ENCODE peak calls at places on chromosomes 13 and 19, in six cellular contexts. Z is pancreas; N is stomach; F is neuronal stem cell; S is CD4-positive, alpha-beta memory T cell; K is mammary epithelial cell. P is an unnamed sample.

GRCh38 chr19:55305491-55305890 is 19.6 kb downstream of the TMEM150B start:
- DNase-seq in Z (no peak), N (peak; percentile 39), F (no peak), S (peak; percentile 58), K (peak; percentile 18), P (peak; percentile 41)

GRCh38 chr13:107956889-107957288 is 258.4 kb downstream of the LIG4 start:
- DNase-seq in Z (no peak), N (no peak), F (no peak), S (no peak), K (no peak), P (no peak)

GRCh38 chr13:43397110-43397509 is 373.7 kb downstream of the DNAJC15 start:
- DNase-seq in Z (no peak), N (no peak), F (no peak), S (no peak), K (no peak), P (peak; percentile 60)

GRCh38 chr13:18959229-18959628 is 222.4 kb downstream of the TUBA3C start:
- DNase-seq in Z (no peak), N (no peak), F (no peak), S (no peak), K (no peak), P (no peak)

GRCh38 chr13:82436099-82436585 is 1446.1 kb downstream of the SLITRK1 start:
- DNase-seq in Z (no peak), N (no peak), F (no peak), S (no peak), K (no peak), P (no peak)

GRCh38 chr13:39565036-39565949 is 37.7 kb downstream of the LHFPL6 start:
- DNase-seq in Z (no peak), N (no peak), F (no peak), S (no peak), K (peak; percentile 87), P (peak; percentile 87)

GRCh38 chr19:33815410-33816340 is 19.0 kb downstream of the KCTD15 start:
- DNase-seq in Z (no peak), N (no peak), F (no peak), S (no peak), K (peak; percentile 26), P (peak; percentile 20)

GRCh38 chr19:16116067-16116466 is 4.4 kb downstream of the RAB8A start:
- DNase-seq in Z (no peak), N (no peak), F (no peak), S (no peak), K (no peak), P (no peak)

GRCh38 chr13:48160879-48161278 is 66.0 kb upstream of the MED4 start:
- DNase-seq in Z (no peak), N (no peak), F (no peak), S (no peak), K (peak; percentile 81), P (no peak)

GRCh38 chr13:76887070-76887563 is 912 bp upstream of the KCTD12 start:
- DNase-seq in Z (no peak), N (no peak), F (peak; percentile 11), S (no peak), K (no peak), P (no peak)

GRCh38 chr19:15461694-15462093 is 2.6 kb downstream of the RASAL3 start:
- DNase-seq in Z (no peak), N (no peak), F (no peak), S (no peak), K (no peak), P (no peak)

GRCh38 chr13:112182831-112183543 is 116.0 kb downstream of the SOX1 start:
- DNase-seq in Z (no peak), N (no peak), F (no peak), S (no peak), K (no peak), P (peak; percentile 1)

GRCh38 chr13:111044087-111044830 is 70.9 kb upstream of the ARHGEF7 start:
- DNase-seq in Z (no peak), N (no peak), F (no peak), S (no peak), K (no peak), P (no peak)

GRCh38 chr13:113192279-113192678 is 16.2 kb downstream of the PCID2 start:
- DNase-seq in Z (no peak), N (no peak), F (no peak), S (no peak), K (no peak), P (no peak)
- H3K4me1 ChIP-seq in Z (peaks cover 5% of the 10 kb centered on the region), N (no peaks in the 10 kb centered on the region), F (peaks cover 3% of the 10 kb centered on the region), S (peaks cover 1% of the 10 kb centered on the region), K (peaks cover 6% of the 10 kb centered on the region), P (peaks cover 27% of the 10 kb centered on the region)

GRCh38 chr13:103277959-103278673 is 211.9 kb upstream of the SLC10A2 start:
- DNase-seq in Z (no peak), N (no peak), F (no peak), S (no peak), K (no peak), P (no peak)

GRCh38 chr13:103283451-103283820 is 217.2 kb upstream of the SLC10A2 start:
- DNase-seq in Z (no peak), N (no peak), F (no peak), S (no peak), K (no peak), P (no peak)

GRCh38 chr13:103287659-103288058 is 221.4 kb upstream of the SLC10A2 start:
- DNase-seq in Z (no peak), N (no peak), F (no peak), S (no peak), K (peak; percentile 87), P (peak; percentile 2)

GRCh38 chr13:103288114-103288513 is 221.9 kb upstream of the SLC10A2 start:
- DNase-seq in Z (no peak), N (no peak), F (no peak), S (no peak), K (no peak), P (no peak)

GRCh38 chr13:103282571-103283450 is 216.6 kb upstream of the SLC10A2 start:
- DNase-seq in Z (no peak), N (no peak), F (no peak), S (no peak), K (peak; percentile 97), P (peak; percentile 92)
- H3K4me3 ChIP-seq in Z (no peak overlapping the region), N (no peak overlapping the region), F (no peak overlapping the region), S (no peak overlapping the region), K (no peak overlapping the region), P (no peak overlapping the region)

DNA sequence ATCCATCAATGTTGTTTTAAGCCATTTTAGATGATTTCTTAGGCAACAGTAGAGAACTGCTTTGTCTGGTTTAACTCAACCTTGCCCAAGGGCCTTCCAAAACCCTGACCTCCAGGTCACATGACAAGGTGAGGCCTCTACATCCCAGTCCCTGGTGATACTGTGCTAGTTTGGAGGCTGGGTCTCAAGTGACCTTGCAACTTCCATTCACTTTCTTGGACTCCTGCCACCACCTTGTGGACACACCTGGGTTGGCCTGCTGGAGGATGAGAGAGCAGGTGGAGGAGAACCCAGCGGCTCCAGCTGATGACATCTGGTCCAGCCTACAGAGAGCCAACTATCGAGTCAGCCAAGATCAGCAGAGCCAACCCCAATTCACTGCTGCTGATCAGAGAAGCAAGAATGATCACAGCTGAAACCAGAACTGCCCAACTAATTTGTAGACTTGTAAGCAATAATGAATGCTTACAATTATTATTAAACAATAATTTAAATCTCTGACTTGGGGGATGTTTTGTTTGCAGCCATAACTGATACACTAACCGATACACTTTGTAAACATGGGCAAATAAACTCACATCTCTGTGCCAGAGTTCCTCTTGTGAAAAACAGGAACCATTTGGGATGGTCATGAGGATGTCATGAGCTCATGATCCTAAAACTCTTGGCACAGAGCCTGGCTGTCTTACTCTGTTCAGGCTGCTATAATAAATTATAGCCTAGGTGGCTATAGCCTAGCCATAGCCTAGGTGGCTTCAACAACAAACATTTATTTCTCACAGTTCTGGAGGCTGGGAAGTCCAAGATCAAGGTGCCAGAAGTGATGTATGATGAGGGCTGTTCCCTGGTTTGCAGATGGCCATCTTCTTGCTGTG is 11.5 kb downstream of the FAM187B start:
- DNase-seq in Z (peak; percentile 14), N (peak; percentile 60), F (no peak), S (peak; percentile 51), K (peak; percentile 40), P (no peak)
- H3K4me1 ChIP-seq in Z (no peaks in the 10 kb centered on the region), N (peaks cover 36% of the 10 kb centered on the region), F (no peaks in the 10 kb centered on the region), S (peaks cover 77% of the 10 kb centered on the region), K (peaks cover 11% of the 10 kb centered on the region), P (peaks cover 10% of the 10 kb centered on the region)

GRCh38 chr19:17847538-17848366 is at the start of gene JAK3:
- DNase-seq in Z (no peak), N (peak; percentile 52), F (peak; percentile 79), S (peak; percentile 88), K (no peak), P (peak; percentile 89)
- H3K4me3 ChIP-seq in Z (no peak within 1 kb of the TSS), N (peak within 1 kb of the TSS; percentile 35), F (peak within 1 kb of the TSS; percentile 16), S (peak within 1 kb of the TSS; percentile 76), K (no peak within 1 kb of the TSS), P (peak within 1 kb of the TSS; percentile 61)

GRCh38 chr13:46617382-46617781 is 64.4 kb downstream of the LRCH1 start:
- DNase-seq in Z (no peak), N (no peak), F (no peak), S (no peak), K (no peak), P (no peak)

GRCh38 chr13:46617885-46618284 is 64.9 kb downstream of the LRCH1 start:
- DNase-seq in Z (no peak), N (no peak), F (no peak), S (no peak), K (no peak), P (no peak)

GRCh38 chr13:46621133-46621532 is 68.2 kb downstream of the LRCH1 start:
- DNase-seq in Z (no peak), N (no peak), F (no peak), S (no peak), K (no peak), P (no peak)

GRCh38 chr13:46622013-46622917 is 69.3 kb downstream of the LRCH1 start:
- DNase-seq in Z (no peak), N (no peak), F (no peak), S (no peak), K (no peak), P (no peak)

DNA sequence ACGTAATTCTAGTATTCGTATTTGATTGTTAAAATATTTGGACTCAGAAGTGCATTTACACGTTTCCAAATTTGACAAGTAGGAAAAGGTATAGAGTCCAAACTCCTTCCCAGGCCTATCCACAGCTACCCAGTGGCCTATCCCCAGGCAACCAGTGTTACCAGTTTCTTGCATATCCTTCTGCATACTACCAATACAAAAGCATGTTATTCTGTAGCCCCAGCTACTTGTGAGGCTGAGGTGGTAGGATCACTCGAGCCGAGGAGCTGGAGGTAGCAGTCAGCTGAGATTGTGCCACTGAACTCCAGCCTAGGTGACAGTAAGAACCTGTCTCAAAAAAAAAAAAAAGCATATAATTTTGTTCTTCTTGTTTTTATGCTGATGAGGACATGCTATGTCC is 67.1 kb downstream of the LRCH1 start:
- DNase-seq in Z (no peak), N (no peak), F (no peak), S (no peak), K (no peak), P (no peak)
- H3K4me1 ChIP-seq in Z (peaks cover 43% of the 10 kb centered on the region), N (peaks cover 55% of the 10 kb centered on the region), F (peaks cover 9% of the 10 kb centered on the region), S (peaks cover 7% of the 10 kb centered on the region), K (peaks cover 17% of the 10 kb centered on the region), P (peaks cover 51% of the 10 kb centered on the region)

DNA sequence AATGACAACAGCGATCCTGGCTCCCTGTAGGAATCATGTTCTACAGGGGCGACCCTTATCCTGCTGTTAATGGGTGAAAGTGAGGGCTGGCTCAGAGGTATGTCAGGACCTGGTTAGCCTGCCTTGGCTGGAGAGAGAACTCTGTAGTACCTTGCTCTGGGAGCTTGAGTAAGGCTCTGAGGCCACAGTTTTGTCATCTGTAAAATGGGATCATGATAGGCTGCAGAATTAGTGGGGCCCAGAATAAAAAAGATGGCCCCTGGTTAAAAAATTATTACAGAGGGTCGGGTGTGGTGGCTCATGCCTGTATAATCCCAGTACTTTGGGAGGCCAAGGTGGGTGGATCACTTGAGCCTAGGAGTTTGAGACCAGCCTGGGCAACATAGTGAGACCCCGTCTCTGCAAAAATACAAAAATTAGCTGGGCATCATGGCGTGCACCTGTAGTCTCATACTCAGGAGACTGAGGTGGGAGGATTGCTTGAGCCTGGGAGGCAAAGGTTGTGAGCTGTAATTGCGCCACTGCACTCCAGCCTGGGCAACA is 10.5 kb upstream of the SAMD1 start:
- DNase-seq in Z (no peak), N (no peak), F (no peak), S (no peak), K (no peak), P (no peak)
- H3K4me3 ChIP-seq in Z (no peak overlapping the region), N (no peak overlapping the region), F (no peak overlapping the region), S (no peak overlapping the region), K (no peak overlapping the region), P (no peak overlapping the region)

P was measured in adipocyte.